ENCODE peak calls at places on chromosome 3, in ten cellular contexts. K is left cardiac atrium; D is left ventricle myocardium superior; Q is activated T-helper 17 cell treated with anti-CD3 and anti-CD28 coated beads, Interleukin-2, amount 50 U/mL, for 72 hours; E is RWPE2; B is central memory CD8-positive, alpha-beta T cell; R is activated CD8-positive, alpha-beta memory T cell treated with anti-CD3 and anti-CD28 coated beads, Interleukin-2, amount 10 ng/mL, durations not matched to agents 7 days and 5 days; C is gastrocnemius medialis; U is stimulated activated naive CD8-positive, alpha-beta T cell treated with anti-CD3 and anti-CD28 coated beads, Interleukin-15, Interleukin-2, amounts not matched to agents 100 U/mL and 50 U/mL, for 24 hours; Z is right cardiac atrium. O is an unnamed sample.

GRCh38 chr3:13394363-13394762 is 25.8 kb downstream of the NUP210 start:
- ATAC-seq in K (no peak), D (no peak), Q (no peak), E (no peak), B (no peak), R (no peak), C (no peak), U (no peak), Z (no peak), O (no peak)

GRCh38 chr3:196414469-196414868 is 17.8 kb downstream of the UBXN7 start:
- ATAC-seq in K (no peak), D (no peak), Q (peak), E (no peak), B (no peak), R (no peak), C (no peak), U (peak), Z (no peak), O (no peak)

GRCh38 chr3:39148116-39149058 is 5.0 kb downstream of the CSRNP1 start:
- ATAC-seq in K (no peak), D (no peak), Q (no peak), E (no peak), B (peak), R (peak), C (no peak), U (no peak), Z (no peak), O (no peak)

GRCh38 chr3:127970966-127971592 is 56.0 kb downstream of the KBTBD12 start:
- ATAC-seq in K (peak), D (peak), Q (peak), E (peak), B (no peak), R (peak), C (peak), U (no peak), Z (peak), O (peak)

GRCh38 chr3:13747627-13748026 is 132.2 kb downstream of the WNT7A start:
- ATAC-seq in K (no peak), D (no peak), Q (no peak), E (no peak), B (no peak), R (no peak), C (no peak), U (peak), Z (no peak), O (no peak)

GRCh38 chr3:169871129-169871886 is 1.6 kb upstream of the LRRC31 start:
- ATAC-seq in K (no peak), D (no peak), Q (no peak), E (peak), B (no peak), R (peak), C (no peak), U (no peak), Z (no peak), O (no peak)

GRCh38 chr3:124256156-124256555 is 264.2 kb upstream of the ROPN1 start:
- ATAC-seq in K (no peak), D (no peak), Q (no peak), E (no peak), B (no peak), R (no peak), C (no peak), U (no peak), Z (no peak), O (peak)

GRCh38 chr3:134161817-134162396 is 88.8 kb downstream of the RYK start:
- ATAC-seq in K (no peak), D (no peak), Q (no peak), E (no peak), B (no peak), R (no peak), C (no peak), U (no peak), Z (no peak), O (no peak)

GRCh38 chr3:58680896-58681525 is 14.4 kb upstream of the FAM3D start:
- ATAC-seq in K (no peak), D (no peak), Q (no peak), E (no peak), B (no peak), R (no peak), C (no peak), U (no peak), Z (no peak), O (no peak)

GRCh38 chr3:171428892-171429291 is 31.3 kb downstream of the TNIK start:
- ATAC-seq in K (no peak), D (no peak), Q (no peak), E (no peak), B (no peak), R (no peak), C (peak), U (no peak), Z (no peak), O (no peak)

GRCh38 chr3:188339410-188340295 is 185.7 kb downstream of the LPP start:
- ATAC-seq in K (no peak), D (no peak), Q (peak), E (no peak), B (peak), R (peak), C (peak), U (peak), Z (no peak), O (no peak)

GRCh38 chr3:114848087-114848486 is 299.0 kb downstream of the ZBTB20 start:
- ATAC-seq in K (no peak), D (peak), Q (no peak), E (no peak), B (no peak), R (no peak), C (peak), U (no peak), Z (peak), O (no peak)

GRCh38 chr3:86990171-86990733 is 697 bp downstream of the VGLL3 start:
- ATAC-seq in K (peak), D (no peak), Q (peak), E (peak), B (no peak), R (peak), C (no peak), U (no peak), Z (no peak), O (peak)

GRCh38 chr3:124934577-124934976 is at the start of gene MUC13:
- ATAC-seq in K (no peak), D (no peak), Q (no peak), E (no peak), B (no peak), R (no peak), C (no peak), U (no peak), Z (no peak), O (no peak)

GRCh38 chr3:98333989-98334606 is 19.6 kb upstream of the OR5K4 start:
- ATAC-seq in K (no peak), D (no peak), Q (peak), E (no peak), B (peak), R (no peak), C (no peak), U (peak), Z (no peak), O (no peak)

GRCh38 chr3:111809196-111809595 is 49.9 kb upstream of the PHLDB2 start:
- ATAC-seq in K (no peak), D (no peak), Q (no peak), E (no peak), B (no peak), R (no peak), C (no peak), U (no peak), Z (no peak), O (no peak)

GRCh38 chr3:108018552-108018951 is 72.3 kb downstream of the CD47 start:
- ATAC-seq in K (no peak), D (no peak), Q (no peak), E (no peak), B (no peak), R (no peak), C (no peak), U (no peak), Z (no peak), O (no peak)

GRCh38 chr3:143832433-143832832 is 15.8 kb downstream of the SLC9A9 start:
- ATAC-seq in K (peak), D (no peak), Q (peak), E (peak), B (no peak), R (no peak), C (no peak), U (peak), Z (no peak), O (peak)

GRCh38 chr3:150912501-150912900 is 7.3 kb upstream of the MINDY4B start:
- ATAC-seq in K (no peak), D (no peak), Q (no peak), E (no peak), B (no peak), R (no peak), C (no peak), U (no peak), Z (no peak), O (no peak)

GRCh38 chr3:152185941-152186630 is 82.6 kb upstream of the MBNL1 start:
- ATAC-seq in K (no peak), D (no peak), Q (no peak), E (no peak), B (no peak), R (no peak), C (no peak), U (no peak), Z (no peak), O (no peak)

GRCh38 chr3:186603159-186603558 is 9.7 kb upstream of the AHSG start:
- ATAC-seq in K (no peak), D (no peak), Q (no peak), E (no peak), B (no peak), R (no peak), C (no peak), U (no peak), Z (no peak), O (no peak)

GRCh38 chr3:40616420-40616819 is 91.7 kb downstream of the ZNF621 start:
- ATAC-seq in K (no peak), D (no peak), Q (no peak), E (no peak), B (no peak), R (no peak), C (no peak), U (no peak), Z (no peak), O (no peak)

GRCh38 chr3:127011270-127011992 is 28.5 kb downstream of the PLXNA1 start:
- ATAC-seq in K (peak), D (peak), Q (no peak), E (no peak), B (no peak), R (no peak), C (peak), U (no peak), Z (peak), O (no peak)

GRCh38 chr3:107861422-107861821 is 229.4 kb downstream of the CD47 start:
- ATAC-seq in K (no peak), D (no peak), Q (no peak), E (no peak), B (no peak), R (no peak), C (no peak), U (no peak), Z (no peak), O (no peak)

GRCh38 chr3:183208260-183208659 is 44.8 kb upstream of the B3GNT5 start:
- ATAC-seq in K (no peak), D (no peak), Q (peak), E (no peak), B (no peak), R (no peak), C (no peak), U (peak), Z (no peak), O (no peak)